ENCODE peak calls at places on chromosome 1, in four cellular contexts. One of them, this sample, is unnamed.

GRCh38 chr1:1959840-1960479 is 40.9 kb upstream of the TMEM52 start:
- DNase-seq in aorta: peak; percentile 93
- DNase-seq in heart left ventricle: peak; percentile 83
- DNase-seq in memory B cell: no peak
- DNase-seq in this sample: peak; percentile 88

GRCh38 chr1:155038602-155039307 is 5.1 kb downstream of the DCST1 start:
- DNase-seq in aorta: no peak
- DNase-seq in memory B cell: no peak
- DNase-seq in heart left ventricle: no peak
- DNase-seq in this sample: no peak

GRCh38 chr1:58718435-58718834 is 18.6 kb upstream of the MYSM1 start:
- DNase-seq in memory B cell: no peak
- DNase-seq in heart left ventricle: no peak
- DNase-seq in aorta: no peak
- DNase-seq in this sample: no peak

GRCh38 chr1:230072296-230072695 is 5.3 kb downstream of the GALNT2 start:
- DNase-seq in aorta: no peak
- DNase-seq in memory B cell: no peak
- DNase-seq in heart left ventricle: no peak
- DNase-seq in this sample: no peak

GRCh38 chr1:54709547-54710292 is 5.9 kb upstream of the TTC4 start:
- DNase-seq in heart left ventricle: no peak
- DNase-seq in memory B cell: no peak
- DNase-seq in aorta: no peak
- DNase-seq in this sample: no peak

GRCh38 chr1:18041685-18042355 is 65.8 kb upstream of the IGSF21 start:
- DNase-seq in aorta: no peak
- DNase-seq in memory B cell: no peak
- DNase-seq in heart left ventricle: no peak
- DNase-seq in this sample: no peak

GRCh38 chr1:2356401-2356800 is 35.0 kb downstream of the MORN1 start:
- DNase-seq in aorta: peak; percentile 55
- DNase-seq in memory B cell: no peak
- DNase-seq in heart left ventricle: no peak
- DNase-seq in this sample: no peak

GRCh38 chr1:10280442-10281350 is 70.3 kb downstream of the KIF1B start:
- DNase-seq in heart left ventricle: no peak
- DNase-seq in aorta: no peak
- DNase-seq in memory B cell: no peak
- DNase-seq in this sample: no peak

GRCh38 chr1:115654125-115654524 is 12.4 kb downstream of the VANGL1 start:
- DNase-seq in aorta: no peak
- DNase-seq in heart left ventricle: no peak
- DNase-seq in memory B cell: no peak
- DNase-seq in this sample: no peak

GRCh38 chr1:71677024-71677423 is 596.2 kb upstream of the ZRANB2 start:
- DNase-seq in heart left ventricle: no peak
- DNase-seq in memory B cell: no peak
- DNase-seq in aorta: no peak
- DNase-seq in this sample: no peak

GRCh38 chr1:245234217-245235120 is 79.7 kb downstream of the KIF26B start:
- DNase-seq in aorta: no peak
- DNase-seq in memory B cell: no peak
- DNase-seq in heart left ventricle: no peak
- DNase-seq in this sample: peak; percentile 39

GRCh38 chr1:154351363-154352068 is 26.2 kb downstream of the ATP8B2 start:
- DNase-seq in aorta: no peak
- DNase-seq in memory B cell: no peak
- DNase-seq in heart left ventricle: no peak
- DNase-seq in this sample: no peak

GRCh38 chr1:156150107-156151000 is 3.0 kb upstream of the SEMA4A start:
- DNase-seq in heart left ventricle: no peak
- DNase-seq in memory B cell: no peak
- DNase-seq in aorta: peak; percentile 80
- DNase-seq in this sample: no peak

GRCh38 chr1:90940746-90941145 is 81.1 kb downstream of the ZNF644 start:
- DNase-seq in heart left ventricle: no peak
- DNase-seq in memory B cell: no peak
- DNase-seq in aorta: no peak
- DNase-seq in this sample: no peak

GRCh38 chr1:230070321-230071208 is 3.5 kb downstream of the GALNT2 start:
- DNase-seq in aorta: no peak
- DNase-seq in heart left ventricle: no peak
- DNase-seq in memory B cell: no peak
- DNase-seq in this sample: no peak

GRCh38 chr1:25520446-25521061 is 22.9 kb upstream of the LDLRAP1 start:
- DNase-seq in heart left ventricle: peak; percentile 51
- DNase-seq in aorta: peak; percentile 87
- DNase-seq in memory B cell: peak; percentile 54
- DNase-seq in this sample: peak; percentile 61

GRCh38 chr1:55127827-55128343 is 87.3 kb downstream of the USP24 start:
- DNase-seq in memory B cell: no peak
- DNase-seq in heart left ventricle: no peak
- DNase-seq in aorta: no peak
- DNase-seq in this sample: no peak

GRCh38 chr1:66437136-66437401 is 96.9 kb upstream of the SGIP1 start:
- DNase-seq in heart left ventricle: no peak
- DNase-seq in memory B cell: no peak
- DNase-seq in aorta: no peak
- DNase-seq in this sample: no peak

GRCh38 chr1:43587001-43587400 is 56.3 kb downstream of the PTPRF start:
- DNase-seq in memory B cell: no peak
- DNase-seq in aorta: no peak
- DNase-seq in heart left ventricle: no peak
- DNase-seq in this sample: no peak

GRCh38 chr1:31010081-31010989 is 55.2 kb downstream of the PUM1 start:
- DNase-seq in aorta: no peak
- DNase-seq in memory B cell: no peak
- DNase-seq in heart left ventricle: no peak
- DNase-seq in this sample: no peak

GRCh38 chr1:117567976-117568375 is 37.9 kb upstream of the TENT5C start:
- DNase-seq in aorta: no peak
- DNase-seq in heart left ventricle: no peak
- DNase-seq in memory B cell: no peak
- DNase-seq in this sample: no peak

GRCh38 chr1:86137458-86137857 is 19.1 kb downstream of the COL24A1 start:
- DNase-seq in heart left ventricle: no peak
- DNase-seq in memory B cell: no peak
- DNase-seq in aorta: no peak
- DNase-seq in this sample: no peak

GRCh38 chr1:119227446-119227845 is 87.0 kb upstream of the WARS2 start:
- DNase-seq in aorta: no peak
- DNase-seq in memory B cell: no peak
- DNase-seq in heart left ventricle: peak; percentile 10
- DNase-seq in this sample: no peak

GRCh38 chr1:110554871-110555801 is 36.2 kb upstream of the KCNA10 start:
- DNase-seq in aorta: peak; percentile 89
- DNase-seq in memory B cell: peak; percentile 60
- DNase-seq in heart left ventricle: peak; percentile 44
- DNase-seq in this sample: peak; percentile 70